ENCODE peak calls at places on chromosomes 4 and X, in ten cellular contexts. K, U, B, M, Z, V, O, F, T and C are unnamed samples. For H3K27me3, the result is how much of the 10 kb centered on the place peaks cover.

GRCh38 chrX:94676285-94676684 is 1002.3 kb downstream of the FAM133A start:
- DNase-seq in U (no peak), T (no peak), V (no peak), F (no peak), M (no peak), B (no peak), Z (no peak), O (no peak), K (no peak), C (no peak)

GRCh38 chr4:57233391-57233790 is 123.2 kb upstream of the IGFBP7 start:
- DNase-seq in M (no peak), O (peak), T (no peak), K (no peak), B (no peak), U (no peak), Z (no peak), V (no peak), F (no peak), C (no peak)

GRCh38 chr4:22593933-22594332 is 78.1 kb upstream of the ADGRA3 start:
- DNase-seq in M (no peak), K (no peak), V (no peak), Z (no peak), T (no peak), F (no peak), B (no peak), U (no peak), O (no peak), C (no peak)

GRCh38 chr4:1644906-1645657 is 39.0 kb downstream of the FAM53A start:
- DNase-seq in M (peak), F (no peak), Z (peak), T (peak), B (peak), K (no peak), O (no peak), U (peak), V (no peak), C (no peak)

GRCh38 chr4:185682236-185682635 is 129.8 kb downstream of the SORBS2 start:
- DNase-seq in B (no peak), K (no peak), F (no peak), T (no peak), M (no peak), Z (no peak), O (peak), V (no peak), U (no peak), C (no peak)

GRCh38 chrX:132615396-132616131 is 126.7 kb upstream of the MBNL3 start:
- DNase-seq in O (peak), U (peak), M (no peak), V (peak), K (peak), Z (peak), T (no peak), B (peak), F (peak), C (no peak)

GRCh38 chr4:1550122-1551070 is 133.7 kb downstream of the FAM53A start:
- DNase-seq in F (no peak), B (no peak), T (no peak), O (no peak), V (no peak), K (no peak), U (no peak), M (peak), Z (no peak), C (no peak)

GRCh38 chr4:167713756-167714155 is 378.6 kb upstream of the ANXA10 start:
- DNase-seq in M (no peak), K (no peak), B (no peak), V (no peak), U (no peak), Z (no peak), F (no peak), O (no peak), T (no peak), C (no peak)

GRCh38 chr4:132123870-132124623 is 1025.0 kb upstream of the PCDH10 start:
- DNase-seq in K (no peak), V (no peak), U (peak), F (no peak), Z (no peak), O (peak), M (no peak), B (no peak), T (no peak), C (no peak)

GRCh38 chrX:74534569-74535038 is 79.8 kb downstream of the RLIM start:
- DNase-seq in T (no peak), U (no peak), K (no peak), B (no peak), Z (no peak), M (no peak), V (no peak), O (peak), F (no peak), C (no peak)

GRCh38 chrX:74537011-74537390 is 77.4 kb downstream of the RLIM start:
- DNase-seq in F (peak), K (no peak), Z (peak), T (no peak), V (peak), B (no peak), O (peak), U (no peak), M (no peak), C (no peak)

GRCh38 chrX:74536142-74537010 is 78.0 kb downstream of the RLIM start:
- DNase-seq in V (peak), T (peak), K (peak), M (peak), O (peak), B (peak), F (peak), U (peak), Z (peak), C (peak)

GRCh38 chrX:74535211-74535621 is 79.2 kb downstream of the RLIM start:
- DNase-seq in Z (no peak), O (peak), U (no peak), M (no peak), V (peak), K (no peak), F (peak), B (peak), T (no peak), C (no peak)

DNA sequence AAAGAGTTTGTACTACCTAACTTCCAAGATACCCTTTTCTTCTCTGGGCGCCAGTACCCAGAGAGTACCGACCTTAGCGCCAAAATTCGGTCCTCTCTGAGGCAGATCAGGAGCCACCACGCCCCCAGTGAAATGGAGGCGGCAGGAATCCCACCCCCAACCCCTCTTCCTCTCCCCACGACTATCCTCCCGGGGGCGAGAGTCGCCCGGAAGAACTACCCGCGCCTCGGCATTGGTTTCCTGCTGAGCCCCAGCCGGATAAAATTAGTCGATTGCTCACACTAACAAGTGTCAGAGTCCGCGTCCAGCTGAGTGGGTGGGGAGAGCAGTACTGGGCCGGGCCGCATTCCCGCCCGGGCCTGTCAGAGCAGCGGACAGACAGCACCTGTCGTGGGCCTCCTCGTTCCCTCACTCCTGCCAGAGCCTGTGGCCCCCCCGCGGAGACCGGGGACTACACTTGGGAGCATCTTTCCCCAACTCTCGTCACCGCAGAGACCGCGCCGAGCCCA is 78.7 kb downstream of the RLIM start:
- DNase-seq in U (peak), T (peak), B (peak), Z (peak), K (peak), O (peak), F (peak), V (peak), M (peak), C (peak)
- TF ChIP-seq POLR2A in U (no peak), T (no peak), B (peak), Z (no peak), K (peak), O (no peak), F (no peak), V (no peak), M (peak), C (no peak)

GRCh38 chrX:108439434-108439883 is at the start of gene COL4A5:
- DNase-seq in Z (peak), K (no peak), F (peak), T (no peak), U (peak), V (peak), O (peak), M (no peak), B (peak), C (no peak)
- H3K27me3 ChIP-seq in Z (under half), K (under half), F (under half), T (under half), U (under half), V (under half), O (under half), M (under half), B (under half), C (under half)

GRCh38 chr4:39446483-39446841 is 12.3 kb downstream of the RPL9 start:
- DNase-seq in U (no peak), M (no peak), K (no peak), T (no peak), O (no peak), V (peak), B (no peak), F (no peak), Z (no peak), C (no peak)

GRCh38 chr4:39450618-39451017 is 8.1 kb downstream of the RPL9 start:
- DNase-seq in K (no peak), V (no peak), O (no peak), M (no peak), B (no peak), F (no peak), T (no peak), U (no peak), Z (no peak), C (no peak)

GRCh38 chr4:39442910-39443480 is 15.7 kb downstream of the RPL9 start:
- DNase-seq in M (no peak), B (no peak), U (no peak), F (no peak), T (no peak), O (no peak), V (no peak), Z (no peak), K (no peak), C (no peak)

GRCh38 chr4:39451423-39452023 is 7.2 kb downstream of the RPL9 start:
- DNase-seq in Z (no peak), K (no peak), F (no peak), T (no peak), U (no peak), B (no peak), M (no peak), O (no peak), V (no peak), C (no peak)

GRCh38 chr4:39446842-39447573 is 11.7 kb downstream of the RPL9 start:
- DNase-seq in B (peak), F (no peak), T (peak), M (peak), U (peak), O (peak), K (peak), V (peak), Z (peak), C (peak)
- TF ChIP-seq POLR2A in B (peak), F (no peak), T (no peak), M (no peak), U (no peak), O (no peak), K (peak), V (no peak), Z (no peak), C (no peak)

GRCh38 chrX:66022742-66023725 is 16.8 kb downstream of the VSIG4 start:
- DNase-seq in T (no peak), Z (no peak), O (no peak), U (no peak), M (no peak), K (no peak), F (no peak), V (no peak), B (no peak), C (no peak)

GRCh38 chrX:66021758-66022741 is 17.8 kb downstream of the VSIG4 start:
- DNase-seq in V (no peak), K (no peak), T (no peak), B (no peak), U (no peak), O (no peak), F (no peak), M (no peak), Z (no peak), C (no peak)

GRCh38 chrX:66021407-66021757 is 18.5 kb downstream of the VSIG4 start:
- DNase-seq in B (no peak), V (no peak), O (no peak), T (no peak), U (no peak), M (no peak), Z (no peak), K (no peak), F (no peak), C (no peak)

GRCh38 chrX:66024570-66024969 is 15.3 kb downstream of the VSIG4 start:
- DNase-seq in Z (no peak), U (no peak), B (no peak), F (no peak), O (no peak), K (no peak), T (no peak), M (no peak), V (no peak), C (no peak)

DNA sequence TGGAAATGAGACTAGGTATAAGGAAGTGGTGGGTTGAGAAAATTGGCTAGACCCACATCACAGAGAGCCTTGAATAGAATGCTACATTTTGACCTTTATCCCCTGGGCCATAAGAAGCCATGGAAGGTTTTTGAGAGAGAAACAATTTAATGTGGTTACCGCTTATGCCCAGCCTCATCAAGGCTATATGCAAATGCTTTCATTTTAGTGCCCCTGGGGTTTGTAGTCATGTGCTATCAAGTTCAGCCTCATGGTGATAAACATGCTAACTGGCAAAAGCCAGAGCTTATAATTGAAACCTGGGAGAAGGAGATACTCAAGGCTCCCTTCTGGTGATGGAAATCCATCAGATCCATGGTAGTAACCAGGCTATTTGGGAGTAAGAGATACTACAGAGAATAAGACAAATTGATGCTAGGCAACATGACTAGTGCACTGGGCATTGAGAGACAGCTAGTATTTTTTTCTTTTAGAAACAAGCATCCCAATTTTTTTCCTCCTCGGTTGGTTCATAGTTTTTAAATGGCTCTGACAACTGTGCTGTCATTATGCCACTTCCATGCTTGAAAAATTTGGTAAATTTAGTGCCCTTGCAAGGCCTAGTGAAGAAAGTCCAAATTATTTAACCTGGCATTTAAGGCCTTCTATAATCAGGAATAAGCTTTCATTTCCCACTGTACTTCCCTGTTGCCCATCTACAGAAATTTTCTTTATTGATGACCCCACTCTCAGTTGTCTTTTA is 16.0 kb downstream of the VSIG4 start:
- DNase-seq in Z (no peak), U (no peak), B (no peak), K (no peak), T (no peak), V (no peak), M (no peak), O (no peak), F (no peak), C (no peak)
- H3K27me3 ChIP-seq in Z (under half), U (under half), B (under half), K (under half), T (under half), V (under half), M (under half), O (under half), F (under half), C (under half)

DNA sequence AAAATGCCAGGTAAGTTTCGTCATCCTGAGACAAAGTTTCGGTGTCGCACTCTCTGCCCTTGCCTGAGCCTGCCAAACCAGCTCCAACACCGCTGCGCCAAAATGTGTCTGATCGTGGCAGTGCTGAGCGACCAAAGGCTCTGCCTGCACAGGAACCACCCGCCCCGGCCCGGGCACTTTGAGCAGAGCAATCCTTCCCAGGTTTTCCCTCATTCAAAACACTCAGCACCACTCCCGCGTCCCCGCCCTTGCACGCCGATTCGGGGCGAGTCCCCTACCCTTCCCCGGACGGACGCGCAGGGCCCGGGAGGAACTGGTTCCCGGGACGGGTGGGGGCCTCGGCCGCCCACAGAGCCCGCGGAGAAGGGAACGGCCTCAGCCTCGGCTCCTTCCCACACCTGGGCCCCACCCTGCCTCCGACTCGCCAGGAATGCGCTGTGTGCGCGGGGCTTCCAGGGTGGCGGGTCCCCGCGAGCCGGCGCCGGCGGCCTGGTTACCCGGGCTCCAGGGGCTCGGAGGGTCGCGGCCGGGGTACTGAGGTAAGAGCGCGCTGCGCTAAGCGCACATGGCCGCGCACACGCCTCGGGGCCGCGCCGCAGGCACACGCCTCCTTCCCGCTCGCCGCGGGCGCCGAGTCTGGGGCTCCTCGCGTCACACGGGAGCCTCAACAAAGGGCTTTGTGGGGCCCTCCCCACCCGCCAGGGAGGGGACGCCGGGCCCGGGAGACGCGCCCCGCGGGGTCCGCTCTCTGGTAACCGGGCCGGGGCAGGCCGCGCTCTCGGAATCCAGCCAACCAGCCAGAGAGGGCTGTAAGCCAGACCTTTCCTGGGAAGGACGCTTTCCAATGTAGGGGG is at the start of gene C4orf36:
- DNase-seq in T (peak), F (peak), B (peak), M (peak), Z (peak), O (peak), K (peak), V (peak), U (peak), C (peak)
- TF ChIP-seq POLR2A in T (no peak), F (no peak), B (no peak), M (peak), Z (peak), O (no peak), K (no peak), V (no peak), U (no peak), C (no peak)

GRCh38 chr4:42132099-42132498 is 20.4 kb downstream of the BEND4 start:
- DNase-seq in T (no peak), M (no peak), Z (no peak), B (no peak), K (no peak), F (no peak), V (no peak), O (no peak), U (no peak), C (no peak)

GRCh38 chr4:42133006-42133405 is 19.4 kb downstream of the BEND4 start:
- DNase-seq in T (no peak), U (no peak), V (no peak), B (no peak), K (no peak), Z (no peak), M (no peak), F (no peak), O (no peak), C (no peak)

GRCh38 chr4:42136371-42136770 is 16.1 kb downstream of the BEND4 start:
- DNase-seq in Z (no peak), T (no peak), K (no peak), O (no peak), U (no peak), V (no peak), B (no peak), M (no peak), F (no peak), C (no peak)
- H3K27me3 ChIP-seq in Z (under half), T (under half), K (under half), O (under half), U (under half), V (under half), B (under half), M (under half), F (under half), C (under half)

DNA sequence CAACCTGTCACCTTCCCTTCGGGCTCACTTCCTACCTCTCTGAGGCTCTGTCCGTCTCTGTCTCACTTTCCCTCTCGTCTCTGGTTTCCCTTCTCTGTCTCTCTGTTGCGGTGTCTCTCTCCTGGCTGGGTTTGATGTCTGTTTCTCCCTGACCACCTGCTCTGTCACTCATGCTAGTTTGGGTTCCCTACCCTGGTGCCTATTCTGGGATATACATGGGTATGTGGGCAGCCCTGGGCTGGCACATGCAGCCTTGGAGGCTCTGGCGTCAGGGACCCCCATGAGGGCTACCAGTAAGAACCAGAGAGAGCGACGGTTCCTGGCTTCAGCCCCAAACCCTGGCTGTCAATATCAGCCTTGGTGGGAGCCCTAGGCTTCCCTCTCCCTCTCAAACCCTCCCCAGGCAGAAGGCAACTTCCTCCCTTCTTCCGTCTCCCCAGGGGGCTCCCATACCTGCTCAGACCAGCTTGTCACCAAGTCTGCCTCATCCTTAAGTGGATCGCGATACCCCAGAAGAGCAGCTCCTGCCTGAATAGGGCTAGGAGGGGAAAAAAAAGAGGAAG is 314 bp downstream of the DNASE1L1 start:
- DNase-seq in O (no peak), K (no peak), T (no peak), M (no peak), Z (no peak), F (no peak), V (no peak), U (no peak), B (no peak), C (no peak)
- TF ChIP-seq POLR2A in O (peak), K (no peak), T (no peak), M (no peak), Z (no peak), F (no peak), V (no peak), U (no peak), B (peak), C (no peak)